ENCODE peak calls at places on chromosomes 6 and 20, in five cellular contexts. C is adrenal gland, B is SK-N-SH, E is MM.1S, X is cardiac muscle cell. I is an unnamed sample. For H3K4me1, the result is how much of the 10 kb centered on the place peaks cover.

GRCh38 chr6:112881828-112882227 is 534.7 kb downstream of the RFPL4B start:
- DNase-seq in C (no peak), B (no peak), E (no peak), X (no peak), I (no peak)

GRCh38 chr6:18154507-18155272 is at the start of gene TPMT:
- DNase-seq in C (peak), B (no peak), E (no peak), X (no peak), I (peak)

GRCh38 chr6:166156942-166157341 is 10.7 kb downstream of the TBXT start:
- DNase-seq in C (no peak), B (no peak), E (no peak), X (no peak), I (no peak)

GRCh38 chr20:21118782-21119181 is 7.1 kb upstream of the KIZ start:
- DNase-seq in C (no peak), B (no peak), E (no peak), X (no peak), I (no peak)

GRCh38 chr20:40160151-40160550 is 528.9 kb downstream of the MAFB start:
- DNase-seq in C (peak), B (peak), E (peak), X (peak), I (peak)

GRCh38 chr6:125102901-125103300 is 50.7 kb upstream of the TPD52L1 start:
- DNase-seq in C (no peak), B (no peak), E (no peak), X (peak), I (no peak)

GRCh38 chr20:19783966-19784401 is 25.9 kb downstream of the RIN2 start:
- DNase-seq in C (peak), B (peak), E (no peak), X (no peak), I (no peak)

GRCh38 chr6:13375360-13375878 is 47.1 kb upstream of the TBC1D7 start:
- DNase-seq in C (no peak), B (no peak), E (peak), X (no peak), I (no peak)

GRCh38 chr6:156865019-156865629 is 87.9 kb downstream of the ARID1B start:
- DNase-seq in C (no peak), B (no peak), E (no peak), X (no peak), I (no peak)

GRCh38 chr6:25112207-25112874 is 166.8 kb upstream of the CARMIL1 start:
- DNase-seq in C (no peak), B (no peak), E (no peak), X (no peak), I (no peak)

GRCh38 chr6:113630738-113631535 is 226.2 kb upstream of the MARCKS start:
- DNase-seq in C (peak), B (no peak), E (peak), X (peak), I (no peak)

GRCh38 chr6:168138436-168138835 is 59.4 kb upstream of the FRMD1 start:
- DNase-seq in C (peak), B (no peak), E (no peak), X (no peak), I (no peak)

GRCh38 chr6:124882580-124883393 is 79.5 kb upstream of the RNF217 start:
- DNase-seq in C (no peak), B (no peak), E (no peak), X (no peak), I (no peak)

GRCh38 chr6:51934098-51934497 is 153.3 kb downstream of the PKHD1 start:
- DNase-seq in C (no peak), B (peak), E (peak), X (no peak), I (peak)

GRCh38 chr6:33204165-33204414 is 365 bp upstream of the HSD17B8 start:
- DNase-seq in C (no peak), B (no peak), E (no peak), X (no peak), I (no peak)

GRCh38 chr20:46145646-46146045 is 27.5 kb downstream of the CD40 start:
- DNase-seq in C (no peak), B (no peak), E (no peak), X (no peak), I (no peak)

GRCh38 chr6:5490495-5491069 is 229.3 kb downstream of the FARS2 start:
- DNase-seq in C (no peak), B (no peak), E (no peak), X (no peak), I (no peak)

GRCh38 chr20:1373614-1374013 is 19.2 kb downstream of the FKBP1A start:
- DNase-seq in C (no peak), B (no peak), E (no peak), X (no peak), I (no peak)

GRCh38 chr20:18853946-18854646 is 40.5 kb downstream of the SCP2D1 start:
- DNase-seq in C (no peak), B (no peak), E (no peak), X (no peak), I (no peak)

GRCh38 chr6:157800420-157801237 is 22.4 kb upstream of the SNX9 start:
- DNase-seq in C (no peak), B (no peak), E (peak), X (no peak), I (no peak)

GRCh38 chr6:101935732-101936131 is 542.2 kb downstream of the GRIK2 start:
- DNase-seq in C (no peak), B (no peak), E (no peak), X (no peak), I (no peak)

GRCh38 chr6:161744211-161745067 is 470.6 kb upstream of the AGPAT4 start:
- DNase-seq in C (no peak), B (peak), E (no peak), X (no peak), I (no peak)

GRCh38 chr6:129701721-129702455 is 8.1 kb downstream of the ARHGAP18 start:
- DNase-seq in C (no peak), B (no peak), E (no peak), X (no peak), I (no peak)

GRCh38 chr6:38508894-38509293 is 130.8 kb downstream of the BTBD9 start:
- DNase-seq in C (no peak), B (no peak), E (no peak), X (peak), I (no peak)

GRCh38 chr20:32987044-32987825 is 17.0 kb downstream of the SUN5 start:
- DNase-seq in C (no peak), B (no peak), E (no peak), X (no peak), I (no peak)

GRCh38 chr6:7155871-7156579 is 48.3 kb downstream of the RREB1 start:
- DNase-seq in C (no peak), B (no peak), E (peak), X (no peak), I (no peak)

GRCh38 chr6:7151381-7151780 is 43.6 kb downstream of the RREB1 start:
- DNase-seq in C (no peak), B (no peak), E (no peak), X (no peak), I (no peak)

GRCh38 chr6:7152467-7152866 is 44.7 kb downstream of the RREB1 start:
- DNase-seq in C (no peak), B (no peak), E (no peak), X (no peak), I (no peak)

GRCh38 chr6:7154341-7155139 is 46.8 kb downstream of the RREB1 start:
- DNase-seq in C (no peak), B (no peak), E (no peak), X (no peak), I (no peak)

DNA sequence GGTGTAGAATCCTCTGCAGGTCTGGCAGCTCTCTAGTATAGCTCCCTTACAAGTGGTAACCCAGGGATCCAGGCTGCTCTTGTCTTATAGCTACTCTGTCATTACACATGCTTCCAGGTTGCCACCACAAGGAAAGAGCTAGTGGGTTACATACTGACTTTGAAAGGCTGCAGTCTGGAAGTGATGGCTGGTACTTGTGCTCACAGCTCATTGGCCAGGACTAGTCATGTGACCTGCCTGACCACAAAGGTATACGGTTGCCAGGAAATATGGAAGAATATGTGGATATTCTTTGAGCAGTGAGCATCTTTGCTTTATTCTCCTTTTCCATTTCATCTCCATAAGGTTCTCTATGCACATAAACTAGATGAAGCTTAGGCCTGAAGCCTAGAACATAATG is 46.0 kb downstream of the RREB1 start:
- DNase-seq in C (no peak), B (no peak), E (no peak), X (no peak), I (no peak)
- H3K4me1 ChIP-seq in C (under half), B (under half), E (half or more), X (under half), I (under half)

GRCh38 chr6:19827247-19827646 is 9.9 kb upstream of the ID4 start:
- DNase-seq in C (no peak), B (no peak), E (no peak), X (no peak), I (no peak)
- H3K4me1 ChIP-seq in C (under half), B (under half), E (under half), X (under half), I (under half)

DNA sequence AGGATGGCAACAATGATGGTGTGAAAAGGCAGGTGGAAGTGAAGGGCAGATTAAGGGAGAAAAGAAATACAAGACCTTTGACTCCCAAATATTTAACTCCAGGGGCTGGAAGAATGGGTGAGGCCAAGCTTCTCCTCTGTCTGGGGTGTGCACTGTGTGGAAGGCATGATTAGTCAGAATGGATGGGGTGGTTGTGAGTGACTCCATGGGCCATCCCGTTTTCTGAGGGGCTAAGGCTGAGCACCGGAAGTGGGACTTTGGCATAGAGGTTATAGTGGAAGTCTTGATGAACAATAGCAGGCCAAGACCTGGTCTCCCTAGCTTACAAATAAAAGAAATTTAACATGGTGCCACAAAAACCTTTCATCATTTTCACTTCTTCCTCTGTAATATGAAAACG is 12.1 kb downstream of the E2F3 start:
- DNase-seq in C (no peak), B (no peak), E (no peak), X (no peak), I (no peak)
- H3K4me1 ChIP-seq in C (under half), B (under half), E (under half), X (under half), I (under half)

DNA sequence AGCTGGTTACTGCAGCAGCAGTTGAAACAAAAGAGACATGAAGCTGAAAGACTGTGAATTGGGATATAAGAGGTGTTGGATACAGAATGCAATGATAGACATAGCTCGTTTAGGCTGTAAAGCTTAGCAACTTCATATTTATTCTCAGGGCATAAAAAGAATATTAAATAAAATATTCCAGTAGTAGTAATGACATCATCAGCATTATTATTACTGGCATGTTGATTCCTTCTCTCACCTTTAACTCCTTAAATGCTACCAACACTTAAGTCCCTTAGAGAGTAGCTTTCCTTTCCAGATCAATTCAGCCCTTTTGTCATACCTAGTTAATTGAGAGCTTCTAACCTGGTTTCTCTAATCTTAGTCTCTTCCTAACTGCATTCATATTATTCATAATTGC is 81.4 kb upstream of the STXBP5 start:
- DNase-seq in C (no peak), B (no peak), E (no peak), X (no peak), I (no peak)
- H3K4me1 ChIP-seq in C (under half), B (under half), E (under half), X (under half), I (under half)

GRCh38 chr6:135192256-135193174 is 11.4 kb downstream of the MYB start:
- DNase-seq in C (no peak), B (no peak), E (no peak), X (no peak), I (no peak)
- H3K4me1 ChIP-seq in C (under half), B (under half), E (under half), X (under half), I (under half)

GRCh38 chr6:15491255-15491985 is 171.4 kb downstream of the DTNBP1 start:
- DNase-seq in C (peak), B (peak), E (peak), X (peak), I (peak)
- H3K4me1 ChIP-seq in C (under half), B (under half), E (under half), X (under half), I (under half)

GRCh38 chr6:19492631-19493030 is 344.5 kb upstream of the ID4 start:
- DNase-seq in C (no peak), B (no peak), E (no peak), X (no peak), I (no peak)
- H3K4me1 ChIP-seq in C (under half), B (under half), E (under half), X (under half), I (under half)

GRCh38 chr6:136424450-136424849 is 125.8 kb downstream of the MAP7 start:
- DNase-seq in C (no peak), B (no peak), E (no peak), X (no peak), I (no peak)
- H3K4me1 ChIP-seq in C (under half), B (under half), E (under half), X (under half), I (under half)